ENCODE peak calls at places on chromosomes 6 and 20, in seven cellular contexts. M, H, U, J, W, L and V are unnamed samples.

GRCh38 chr6:63527658-63528514 is 44.4 kb upstream of the LOC128125822 start:
- DNase-seq in M (peak; percentile 57), H (peak; percentile 77), W (peak; percentile 75), J (peak; percentile 67), L (peak; percentile 86), U (no peak), V (no peak)

GRCh38 chr6:112298816-112299281 is 44.5 kb upstream of the LAMA4 start:
- DNase-seq in H (no peak), W (no peak), L (no peak), M (no peak), U (no peak), J (no peak), V (no peak)

GRCh38 chr6:55040102-55040848 is 134.0 kb upstream of the HCRTR2 start:
- DNase-seq in L (no peak), M (no peak), J (no peak), H (no peak), W (no peak), U (no peak), V (no peak)

GRCh38 chr20:19761853-19762252 is 3.8 kb downstream of the RIN2 start:
- DNase-seq in M (no peak), W (no peak), H (no peak), J (peak; percentile 60), L (no peak), U (no peak), V (no peak)

GRCh38 chr20:58973179-58973578 is 7.9 kb upstream of the NELFCD start:
- DNase-seq in H (no peak), M (no peak), L (no peak), W (no peak), J (no peak), U (no peak), V (no peak)

GRCh38 chr20:63877755-63878470 is 12.8 kb downstream of the TPD52L2 start:
- DNase-seq in U (no peak), L (peak; percentile 75), H (no peak), J (no peak), W (no peak), M (no peak), V (no peak)

GRCh38 chr20:49989234-49990065 is 6.7 kb downstream of the SNAI1 start:
- DNase-seq in W (no peak), H (no peak), L (peak; percentile 66), J (peak; percentile 55), M (peak; percentile 72), U (peak; percentile 78), V (no peak)

GRCh38 chr6:97668716-97669115 is 385.7 kb upstream of the MMS22L start:
- DNase-seq in W (no peak), J (no peak), L (no peak), H (no peak), U (peak; percentile 9), M (no peak), V (peak; percentile 45)

DNA sequence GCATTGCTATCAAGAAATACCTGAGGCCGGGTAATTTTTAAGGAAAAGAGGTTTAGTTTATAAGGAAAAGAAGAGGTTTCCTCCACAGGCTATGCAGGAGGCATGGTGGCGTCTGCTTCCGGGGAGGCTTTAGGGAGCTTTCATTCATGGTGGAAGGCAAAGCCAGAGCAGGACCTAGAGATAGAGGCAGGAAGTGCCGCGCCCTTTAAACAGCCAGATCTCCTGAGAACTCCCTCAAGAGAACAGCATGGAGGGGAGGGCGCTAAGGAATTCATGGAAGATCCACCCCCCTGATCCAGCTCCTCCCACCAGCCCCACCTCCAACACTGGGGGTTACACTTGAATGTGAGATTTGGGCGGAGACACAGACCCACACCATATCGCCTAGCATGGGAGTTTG is 13.9 kb upstream of the DACT2 start:
- DNase-seq in M (no peak), J (no peak), W (no peak), U (no peak), H (no peak), L (no peak), V (no peak)
- TF ChIP-seq POLR2A in M (no peak), J (no peak), W (no peak), U (no peak), H (no peak), L (no peak), V (no peak)

GRCh38 chr6:3088853-3089445 is 20.7 kb downstream of the RIPK1 start:
- DNase-seq in L (no peak), M (no peak), H (no peak), W (no peak), U (no peak), J (no peak), V (no peak)
- H3K9me3 ChIP-seq in L (no peaks in the 10 kb centered on the region), M (no peaks in the 10 kb centered on the region), H (no peaks in the 10 kb centered on the region), W (no peaks in the 10 kb centered on the region), U (no peaks in the 10 kb centered on the region), J (no peaks in the 10 kb centered on the region), V (no peaks in the 10 kb centered on the region)

DNA sequence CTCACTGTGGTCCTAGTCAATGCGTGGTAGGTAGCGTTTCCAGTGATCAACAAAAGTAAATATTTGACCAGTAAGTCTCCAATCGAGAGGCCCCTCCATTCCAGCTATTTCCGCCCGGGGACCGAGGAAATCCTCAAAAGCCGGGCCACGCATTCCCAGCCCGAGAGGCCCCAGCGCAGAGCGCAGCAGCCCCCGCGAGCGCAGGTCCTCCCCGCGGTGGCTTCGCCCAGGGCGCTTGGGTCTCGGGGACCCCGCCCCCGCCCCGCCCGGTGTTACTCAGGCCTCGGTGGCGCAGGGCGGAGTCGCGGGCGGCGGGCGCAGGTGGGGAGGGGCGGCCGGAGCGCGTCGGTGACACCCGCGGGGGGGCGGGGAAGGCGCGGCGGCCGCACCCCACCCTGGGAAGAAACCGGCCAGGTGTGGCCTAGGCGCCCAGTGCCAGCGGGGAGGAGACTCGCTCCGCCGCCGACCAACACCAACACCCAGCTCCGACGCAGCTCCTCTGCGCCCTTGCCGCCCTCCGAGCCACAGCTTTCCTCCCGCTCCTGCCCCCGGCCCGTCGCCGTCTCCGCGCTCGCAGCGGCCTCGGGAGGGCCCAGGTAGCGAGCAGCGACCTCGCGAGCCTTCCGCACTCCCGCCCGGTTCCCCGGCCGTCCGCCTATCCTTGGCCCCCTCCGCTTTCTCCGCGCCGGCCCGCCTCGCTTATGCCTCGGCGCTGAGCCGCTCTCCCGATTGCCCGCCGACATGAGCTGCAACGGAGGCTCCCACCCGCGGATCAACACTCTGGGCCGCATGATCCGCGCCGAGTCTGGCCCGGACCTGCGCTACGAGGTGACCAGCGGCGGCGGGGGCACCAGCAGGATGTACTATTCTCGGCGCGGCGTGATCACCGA is at the start of gene DSP:
- DNase-seq in U (peak; percentile 57), H (peak; percentile 91), L (no peak), W (peak; percentile 75), M (no peak), J (peak; percentile 78), V (peak; percentile 88)
- TF ChIP-seq POLR2A in U (peak; percentile 76), H (peak; percentile 96), L (no peak), W (peak; percentile 40), M (no peak), J (no peak), V (no peak)

GRCh38 chr6:161212902-161213301 is 61.0 kb downstream of the AGPAT4 start:
- DNase-seq in L (no peak), U (no peak), W (no peak), M (no peak), J (no peak), H (no peak), V (no peak)

GRCh38 chr6:161210857-161211256 is 63.0 kb downstream of the AGPAT4 start:
- DNase-seq in U (no peak), J (no peak), W (no peak), H (no peak), M (no peak), L (no peak), V (no peak)

GRCh38 chr6:161214722-161215121 is 59.1 kb downstream of the AGPAT4 start:
- DNase-seq in J (no peak), L (no peak), U (no peak), H (no peak), M (no peak), W (no peak), V (no peak)

GRCh38 chr6:161215193-161215592 is 58.7 kb downstream of the AGPAT4 start:
- DNase-seq in L (no peak), H (no peak), W (no peak), U (no peak), J (no peak), M (no peak), V (no peak)

DNA sequence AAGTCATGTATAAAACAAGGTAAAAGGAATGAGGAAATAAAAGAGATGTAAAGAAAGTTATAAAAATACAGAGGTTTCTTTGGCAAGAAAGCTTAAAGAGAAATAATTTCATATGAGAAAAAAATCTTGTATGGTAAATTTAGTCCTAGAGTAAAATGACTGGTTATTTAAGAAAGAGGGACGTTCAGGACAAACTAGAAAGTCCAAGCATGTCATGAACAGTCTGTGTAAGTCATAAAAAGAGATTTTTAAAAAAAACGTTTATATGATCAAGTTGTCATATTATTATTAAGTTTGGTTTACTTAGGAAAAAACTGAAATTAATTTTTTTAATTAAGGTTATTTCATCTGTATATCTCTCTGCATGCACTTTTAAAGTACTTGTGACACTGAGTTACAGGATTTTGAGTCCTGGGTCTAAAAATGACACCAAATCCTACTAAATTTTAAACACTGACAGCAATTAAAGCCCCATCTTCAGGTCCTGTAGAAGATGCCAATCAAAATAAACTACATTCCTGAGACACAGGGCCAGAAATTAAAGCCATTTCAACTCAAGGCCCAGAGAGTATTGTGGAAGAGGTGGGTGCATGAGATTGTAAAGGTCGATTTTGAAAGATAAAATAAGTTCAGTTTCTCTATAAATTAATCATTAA is 62.4 kb downstream of the AGPAT4 start:
- DNase-seq in U (no peak), J (no peak), W (no peak), H (no peak), M (no peak), L (no peak), V (no peak)
- H3K9me3 ChIP-seq in U (peaks cover 2% of the 10 kb centered on the region), J (no peaks in the 10 kb centered on the region), W (peaks cover 14% of the 10 kb centered on the region), H (no peaks in the 10 kb centered on the region), M (no peaks in the 10 kb centered on the region), L (no peaks in the 10 kb centered on the region), V (peaks cover 27% of the 10 kb centered on the region)

DNA sequence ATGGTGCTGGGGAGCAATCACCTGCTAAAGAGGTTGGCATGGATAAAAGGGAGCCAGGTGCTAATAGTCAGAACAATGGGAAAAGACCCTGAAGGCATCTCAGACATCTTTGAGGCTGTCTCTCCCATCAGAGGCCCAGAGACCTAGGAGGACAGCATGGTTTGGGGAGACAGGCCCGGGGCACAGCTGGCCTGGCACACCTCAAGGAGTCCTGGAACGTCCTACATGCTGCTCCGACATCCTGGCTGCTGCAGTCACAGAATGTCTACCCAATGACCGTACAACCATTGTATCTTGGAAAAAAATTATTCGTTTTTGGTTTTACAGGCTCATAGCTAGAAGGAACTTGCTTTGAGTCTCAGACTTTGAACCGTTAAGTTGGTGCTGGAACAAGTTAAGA is 4.4 kb downstream of the GMDS start:
- DNase-seq in L (no peak), W (no peak), U (no peak), M (no peak), J (no peak), H (no peak), V (no peak)
- TF ChIP-seq POLR2A in L (no peak), W (no peak), U (no peak), M (no peak), J (no peak), H (no peak), V (no peak)

GRCh38 chr6:340181-340955 is 48.1 kb downstream of the DUSP22 start:
- DNase-seq in J (no peak), M (no peak), U (no peak), L (no peak), W (no peak), H (no peak), V (peak; percentile 81)
- H3K9me3 ChIP-seq in J (no peaks in the 10 kb centered on the region), M (no peaks in the 10 kb centered on the region), U (no peaks in the 10 kb centered on the region), L (no peaks in the 10 kb centered on the region), W (no peaks in the 10 kb centered on the region), H (no peaks in the 10 kb centered on the region), V (no peaks in the 10 kb centered on the region)